ENCODE peak calls at places on chromosomes 16 and 17, in five cellular contexts. S is mesenchymal stem cell, K is HAP-1, C is SK-N-SH, A is fibroblast of the aortic adventitia. I is an unnamed sample.

GRCh38 chr17:4156750-4157381 is 13.9 kb downstream of the CYB5D2 start:
- DNase-seq in K (peak), A (no peak), C (no peak), S (no peak), I (no peak)

GRCh38 chr17:63511331-63511730 is 11.8 kb upstream of the KCNH6 start:
- DNase-seq in S (no peak), A (no peak), C (no peak), K (no peak), I (no peak)

GRCh38 chr17:8125196-8125946 is 1.5 kb upstream of the HES7 start:
- DNase-seq in S (peak), K (peak), C (peak), A (peak), I (peak)

GRCh38 chr17:12545877-12546513 is 119.7 kb upstream of the MYOCD start:
- DNase-seq in K (peak), S (peak), C (peak), A (peak), I (no peak)

GRCh38 chr17:41486809-41487530 is 2.7 kb downstream of the KRT36 start:
- DNase-seq in S (no peak), C (peak), A (no peak), K (peak), I (no peak)

GRCh38 chr16:85891033-85891775 is 7.8 kb upstream of the IRF8 start:
- DNase-seq in A (no peak), S (no peak), K (no peak), C (no peak), I (no peak)

GRCh38 chr17:1762906-1763829 is 1.3 kb downstream of the SERPINF1 start:
- DNase-seq in K (peak), C (peak), S (peak), A (peak), I (no peak)

GRCh38 chr17:15233022-15233805 is 31.9 kb downstream of the PMP22 start:
- DNase-seq in C (peak), S (peak), A (peak), K (no peak), I (no peak)

GRCh38 chr16:28597692-28598261 is 927 bp upstream of the SULT1A2 start:
- DNase-seq in C (no peak), S (no peak), K (peak), A (no peak), I (no peak)

GRCh38 chr16:86892509-86892908 is 314.2 kb downstream of the FOXL1 start:
- DNase-seq in C (no peak), S (no peak), K (no peak), A (peak), I (no peak)

GRCh38 chr17:66492500-66493123 is 190.2 kb downstream of the PRKCA start:
- DNase-seq in K (no peak), S (peak), C (peak), A (peak), I (no peak)

GRCh38 chr17:55605705-55606104 is 94.5 kb upstream of the SMIM36 start:
- DNase-seq in C (no peak), A (no peak), S (no peak), K (no peak), I (no peak)

GRCh38 chr16:71622088-71622487 is 3.9 kb upstream of the MARVELD3 start:
- DNase-seq in C (no peak), S (no peak), K (no peak), A (no peak), I (no peak)

GRCh38 chr16:11107781-11108465 is 148.1 kb downstream of the SOCS1 start:
- DNase-seq in A (peak), C (no peak), S (peak), K (no peak), I (no peak)

GRCh38 chr17:4500188-4500565 is 1.5 kb downstream of the SPNS2 start:
- DNase-seq in C (no peak), S (no peak), A (no peak), K (no peak), I (no peak)

DNA sequence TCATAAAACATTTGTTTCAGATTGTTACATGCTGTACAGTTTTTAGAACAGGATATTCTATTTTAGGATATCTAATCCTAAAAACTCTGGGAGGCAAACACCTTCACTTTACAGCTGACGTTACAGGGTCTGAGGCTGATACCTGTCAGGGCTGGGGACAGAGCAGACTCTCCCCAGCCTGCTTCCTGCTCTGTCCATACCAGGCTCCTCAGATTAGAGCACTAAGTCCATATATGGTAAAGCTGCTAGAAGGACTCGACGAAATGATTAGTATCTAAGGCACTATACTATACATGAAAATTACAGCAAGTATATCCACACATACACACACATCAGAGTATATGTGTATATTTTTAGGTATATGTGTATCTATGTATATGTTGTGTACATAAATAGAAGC is 125.2 kb downstream of the ZFHX3 start:
- DNase-seq in A (no peak), C (peak), K (no peak), S (no peak), I (no peak)
- H3K4me3 ChIP-seq in A (no peak), C (no peak), K (no peak), S (no peak), I (no peak)

DNA sequence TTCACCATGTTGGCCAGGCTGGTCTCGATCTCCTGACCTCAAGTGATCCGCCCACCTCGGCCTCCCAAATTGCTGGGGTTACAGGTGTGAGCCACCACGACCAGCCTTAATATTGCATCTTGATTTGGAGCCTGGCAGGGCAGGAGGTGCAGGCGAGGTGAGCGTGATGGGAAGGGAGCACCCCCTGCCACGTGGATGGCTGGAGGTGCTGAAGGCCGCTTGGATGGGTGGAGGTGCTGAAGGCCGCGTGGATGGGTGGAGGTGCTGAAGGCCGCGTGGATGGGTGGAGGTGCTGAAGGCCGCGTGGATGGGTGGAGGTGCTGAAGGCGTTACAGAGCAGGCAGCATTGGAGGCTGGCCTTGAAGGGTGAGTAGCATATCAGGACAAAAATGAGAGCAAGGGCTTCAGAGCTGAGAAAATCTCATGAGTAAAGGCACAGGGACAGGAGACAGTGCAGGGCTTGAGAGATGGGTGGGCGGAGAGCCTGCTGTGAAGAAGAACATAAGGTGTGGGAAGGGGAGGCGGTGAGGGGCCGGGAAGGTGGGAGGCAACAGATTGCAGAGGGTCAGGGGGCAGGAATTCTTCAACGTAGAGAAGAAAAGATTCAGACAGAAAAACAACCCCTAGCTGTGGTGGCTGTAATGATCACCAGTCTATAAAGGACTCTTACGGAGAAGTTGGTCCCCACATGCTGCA is 101.8 kb upstream of the SEC14L1 start:
- DNase-seq in C (no peak), K (no peak), A (no peak), S (no peak), I (no peak)
- H3K4me3 ChIP-seq in C (no peak), K (no peak), A (no peak), S (no peak), I (no peak)

GRCh38 chr17:50323060-50323459 is 22.9 kb upstream of the XYLT2 start:
- DNase-seq in K (no peak), S (no peak), A (no peak), C (no peak), I (no peak)
- H3K4me3 ChIP-seq in K (no peak), S (no peak), A (no peak), C (no peak), I (no peak)

GRCh38 chr17:17177186-17177585 is 28.9 kb downstream of the PLD6 start:
- DNase-seq in C (no peak), S (no peak), A (no peak), K (no peak), I (no peak)

GRCh38 chr17:17173921-17174320 is 32.2 kb downstream of the PLD6 start:
- DNase-seq in A (no peak), K (no peak), S (no peak), C (no peak), I (no peak)

GRCh38 chr17:17175917-17176316 is 30.2 kb downstream of the PLD6 start:
- DNase-seq in S (no peak), C (no peak), A (no peak), K (no peak), I (no peak)

GRCh38 chr17:17175340-17175739 is 30.8 kb downstream of the PLD6 start:
- DNase-seq in S (no peak), A (no peak), K (no peak), C (no peak), I (no peak)

GRCh38 chr17:17176341-17176740 is 29.8 kb downstream of the PLD6 start:
- DNase-seq in K (no peak), S (no peak), C (no peak), A (no peak), I (no peak)
- H3K4me3 ChIP-seq in K (no peak), S (no peak), C (no peak), A (no peak), I (no peak)

DNA sequence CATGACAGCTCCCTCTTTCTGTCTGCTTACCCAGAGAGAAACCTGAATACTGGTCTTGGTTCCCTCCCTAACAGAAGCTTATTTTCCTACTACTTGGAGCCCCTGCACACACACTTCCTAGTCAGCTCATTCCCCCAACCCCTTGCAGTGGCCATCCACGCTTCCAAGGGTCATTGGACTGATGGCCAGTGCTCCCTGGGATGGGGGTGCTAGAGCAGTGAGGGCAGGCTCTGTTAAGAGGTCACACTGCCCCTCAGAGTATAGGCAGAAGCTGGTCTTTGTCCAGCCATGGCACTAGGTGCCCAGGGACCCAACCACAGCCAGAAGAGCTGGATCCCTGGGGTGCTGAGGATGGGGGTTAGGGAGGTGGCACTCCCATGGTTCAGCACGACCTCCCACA is 12.5 kb downstream of the DRC3 start:
- DNase-seq in A (no peak), S (no peak), C (no peak), K (no peak), I (no peak)
- H3K4me3 ChIP-seq in A (no peak), S (no peak), C (no peak), K (no peak), I (no peak)

GRCh38 chr17:51257150-51258081 is 2.4 kb downstream of the MBTD1 start:
- DNase-seq in A (no peak), K (no peak), C (no peak), S (peak), I (no peak)
- H3K4me3 ChIP-seq in A (peak), K (no peak), C (peak), S (peak), I (no peak)